ENCODE peak calls at places on chromosomes 13 and 19, in six cellular contexts. I, S, K, C, D and V are unnamed samples.

GRCh38 chr19:38062959-38063786 is 156.2 kb downstream of the SIPA1L3 start:
- DNase-seq in I (no peak), S (no peak), K (no peak), C (no peak), D (no peak), V (no peak)

GRCh38 chr19:1904385-1905070 is 671 bp upstream of the ADAT3 start:
- DNase-seq in I (no peak), S (no peak), K (peak), C (no peak), D (no peak), V (peak)

GRCh38 chr13:98459171-98459681 is 117.7 kb downstream of the STK24 start:
- DNase-seq in I (no peak), S (no peak), K (no peak), C (no peak), D (no peak), V (no peak)

GRCh38 chr19:58394821-58395219 is 636 bp upstream of the RNF225 start:
- DNase-seq in I (no peak), S (no peak), K (no peak), C (no peak), D (no peak), V (no peak)

GRCh38 chr13:26531751-26532150 is 25.7 kb upstream of the WASF3 start:
- DNase-seq in I (no peak), S (no peak), K (no peak), C (no peak), D (no peak), V (no peak)

GRCh38 chr13:79992111-79992510 is 348.8 kb downstream of the SPRY2 start:
- DNase-seq in I (no peak), S (no peak), K (peak), C (no peak), D (no peak), V (no peak)

GRCh38 chr13:106466691-106467405 is 68.6 kb downstream of the EFNB2 start:
- DNase-seq in I (no peak), S (no peak), K (peak), C (no peak), D (no peak), V (no peak)

GRCh38 chr19:17243854-17244617 is 1.7 kb downstream of the NR2F6 start:
- DNase-seq in I (no peak), S (no peak), K (no peak), C (no peak), D (no peak), V (no peak)

GRCh38 chr19:54470991-54471782 is 1.9 kb downstream of the CDC42EP5 start:
- DNase-seq in I (no peak), S (no peak), K (no peak), C (no peak), D (no peak), V (no peak)

GRCh38 chr19:719081-719512 is 10.4 kb downstream of the PALM start:
- DNase-seq in I (no peak), S (no peak), K (peak), C (no peak), D (no peak), V (no peak)

GRCh38 chr19:40139533-40140287 is 49.0 kb upstream of the ZNF780A start:
- DNase-seq in I (no peak), S (peak), K (peak), C (no peak), D (no peak), V (peak)

GRCh38 chr13:102812616-102813287 is 13.8 kb downstream of the BIVM start:
- DNase-seq in I (no peak), S (no peak), K (peak), C (no peak), D (no peak), V (no peak)

GRCh38 chr13:20387441-20387971 is 138.2 kb downstream of the CRYL1 start:
- DNase-seq in I (no peak), S (no peak), K (peak), C (no peak), D (no peak), V (no peak)

GRCh38 chr19:55441692-55442321 is 1.3 kb downstream of the SHISA7 start:
- DNase-seq in I (no peak), S (no peak), K (no peak), C (no peak), D (no peak), V (no peak)

GRCh38 chr13:41268764-41269163 is 5.4 kb upstream of the MTRF1 start:
- DNase-seq in I (no peak), S (no peak), K (peak), C (no peak), D (no peak), V (no peak)

GRCh38 chr13:21528616-21529015 is 69.5 kb upstream of the ZDHHC20 start:
- DNase-seq in I (no peak), S (no peak), K (peak), C (no peak), D (no peak), V (no peak)